ENCODE peak calls at places on chromosome 2, in four cellular contexts. J, T, V and W are unnamed samples.

GRCh38 chr2:38960609-38961320 is 71.1 kb downstream of the ARHGEF33 start:
- DNase-seq in J (no peak), V (no peak), T (no peak), W (peak; percentile 59)

GRCh38 chr2:96325038-96325883 is at the start of gene ITPRIPL1:
- DNase-seq in T (no peak), J (no peak), V (no peak), W (no peak)

GRCh38 chr2:75065402-75066008 is 107.1 kb downstream of the POLE4 start:
- DNase-seq in V (no peak), T (no peak), J (no peak), W (no peak)

GRCh38 chr2:37920570-37920969 is 4.5 kb upstream of the RMDN2 start:
- DNase-seq in J (no peak), T (no peak), V (peak; percentile 45), W (no peak)

GRCh38 chr2:99680946-99681345 is 191.1 kb upstream of the REV1 start:
- DNase-seq in J (no peak), V (peak; percentile 73), T (no peak), W (no peak)

GRCh38 chr2:23454501-23455120 is 69.6 kb downstream of the KLHL29 start:
- DNase-seq in V (no peak), J (no peak), T (peak; percentile 62), W (no peak)

GRCh38 chr2:27573452-27573851 is 9.4 kb upstream of the ZNF512 start:
- DNase-seq in V (peak; percentile 38), J (no peak), T (no peak), W (no peak)

GRCh38 chr2:237326250-237327171 is 87.5 kb downstream of the COL6A3 start:
- DNase-seq in J (peak; percentile 68), T (no peak), V (no peak), W (no peak)

GRCh38 chr2:43224131-43224570 is 2.3 kb downstream of the ZFP36L2 start:
- DNase-seq in V (peak; percentile 55), T (no peak), J (peak; percentile 76), W (peak; percentile 87)

GRCh38 chr2:199456383-199457146 is 1.2 kb downstream of the SATB2 start:
- DNase-seq in J (no peak), T (no peak), V (no peak), W (no peak)

GRCh38 chr2:59584958-59585357 is 968.5 kb downstream of the BCL11A start:
- DNase-seq in V (no peak), T (no peak), J (no peak), W (no peak)

GRCh38 chr2:45178359-45178758 is 169.1 kb upstream of the SIX2 start:
- DNase-seq in J (no peak), V (no peak), T (no peak), W (no peak)

GRCh38 chr2:144151877-144152276 is 368.0 kb downstream of the ZEB2 start:
- DNase-seq in V (no peak), T (no peak), J (no peak), W (no peak)

GRCh38 chr2:23287250-23287704 is 97.7 kb upstream of the KLHL29 start:
- DNase-seq in V (peak; percentile 69), J (peak; percentile 45), T (no peak), W (no peak)

GRCh38 chr2:23859983-23860382 is 66.9 kb downstream of the ATAD2B start:
- DNase-seq in V (peak; percentile 7), J (no peak), T (no peak), W (no peak)

GRCh38 chr2:80354858-80355257 is 50.3 kb upstream of the LRRTM1 start:
- DNase-seq in T (no peak), J (no peak), V (no peak), W (no peak)

GRCh38 chr2:181411105-181411849 is 45.9 kb upstream of the ITGA4 start:
- DNase-seq in J (no peak), V (no peak), T (no peak), W (no peak)

GRCh38 chr2:222142027-222142426 is 156.8 kb downstream of the PAX3 start:
- DNase-seq in V (no peak), J (no peak), T (no peak), W (no peak)

GRCh38 chr2:119756837-119757236 is 2.9 kb upstream of the PTPN4 start:
- DNase-seq in T (peak; percentile 82), J (peak; percentile 87), V (peak; percentile 78), W (peak; percentile 65)

GRCh38 chr2:96528680-96529375 is 7.7 kb upstream of the ARID5A start:
- DNase-seq in J (no peak), T (no peak), V (no peak), W (no peak)

GRCh38 chr2:115162454-115163293 is 720.2 kb downstream of the DPP10 start:
- DNase-seq in J (no peak), V (no peak), T (no peak), W (peak; percentile 16)

GRCh38 chr2:208296610-208297009 is 30.6 kb downstream of the PIKFYVE start:
- DNase-seq in J (no peak), T (no peak), V (no peak), W (no peak)

GRCh38 chr2:205657579-205657978 is 24.7 kb upstream of the NRP2 start:
- DNase-seq in V (no peak), T (no peak), J (no peak), W (no peak)

GRCh38 chr2:236663267-236663666 is 93.6 kb downstream of the ACKR3 start:
- DNase-seq in J (no peak), T (peak; percentile 76), V (no peak), W (no peak)

GRCh38 chr2:241237949-241238371 is 49.5 kb downstream of the ANO7 start:
- DNase-seq in T (no peak), V (no peak), J (no peak), W (no peak)

GRCh38 chr2:136025057-136025973 is 39.9 kb upstream of the DARS1 start:
- DNase-seq in T (no peak), J (peak; percentile 48), V (peak; percentile 46), W (peak; percentile 77)

GRCh38 chr2:171509945-171510731 is 12.1 kb upstream of the CYBRD1 start:
- DNase-seq in T (no peak), J (no peak), V (no peak), W (no peak)

GRCh38 chr2:150178591-150178990 is 308.9 kb downstream of the RND3 start:
- DNase-seq in T (no peak), V (no peak), J (no peak), W (no peak)

GRCh38 chr2:71212336-71212735 is 14.6 kb downstream of the PAIP2B start:
- DNase-seq in T (no peak), J (no peak), V (no peak), W (no peak)

GRCh38 chr2:85719609-85720240 is 25.6 kb downstream of the GNLY start:
- DNase-seq in T (peak; percentile 67), J (no peak), V (no peak), W (no peak)

GRCh38 chr2:103815732-103816131 is 1038.2 kb upstream of the POU3F3 start:
- DNase-seq in T (no peak), V (no peak), J (no peak), W (no peak)

GRCh38 chr2:47868611-47869352 is 37.5 kb downstream of the FBXO11 start:
- DNase-seq in V (no peak), T (no peak), J (no peak), W (no peak)
- H3K27ac ChIP-seq in V (no peak overlapping the region), T (no peak overlapping the region), J (no peak overlapping the region), W (no peak overlapping the region)

DNA sequence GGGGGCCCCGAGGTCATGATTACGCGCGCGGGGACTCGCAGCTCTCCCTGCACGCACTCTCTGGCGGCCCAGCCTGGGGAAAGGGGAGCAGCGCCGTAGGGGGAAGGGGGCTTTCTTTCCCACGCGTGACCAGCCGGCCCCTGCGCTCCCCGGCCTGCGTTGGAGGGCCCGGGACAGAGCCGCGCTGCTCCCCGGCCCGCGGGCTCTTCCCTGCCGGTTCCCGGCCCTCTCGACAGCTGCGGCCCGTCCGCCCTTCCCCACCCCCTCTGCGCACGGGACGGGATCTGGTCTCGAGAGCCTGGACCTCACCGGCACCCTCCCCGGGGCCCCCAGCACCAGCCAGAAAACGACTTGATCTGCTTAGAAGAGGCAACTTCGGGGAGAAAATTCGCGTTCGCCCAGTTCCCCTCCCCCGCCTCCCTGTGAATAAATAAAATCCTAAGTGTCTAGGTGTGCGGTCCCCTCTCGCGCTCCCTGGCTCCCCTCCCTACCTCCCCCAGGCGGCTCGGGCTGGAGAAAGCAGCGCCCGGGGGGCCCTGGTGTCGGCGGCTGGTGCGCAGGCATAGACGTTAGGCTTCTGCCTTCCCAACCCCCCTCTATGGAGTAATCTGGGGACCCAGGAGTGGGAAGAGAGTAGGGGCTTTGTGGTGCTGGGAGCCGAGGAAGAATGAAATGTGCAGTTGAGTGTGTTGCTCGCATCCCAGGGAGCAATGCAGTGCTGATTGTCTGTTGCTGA is 793 bp upstream of the FIGN start:
- DNase-seq in V (peak; percentile 18), J (peak; percentile 76), T (no peak), W (peak; percentile 39)
- TF ChIP-seq CTCF in V (peak; percentile 70), J (peak; percentile 27), T (no peak), W (no peak)

DNA sequence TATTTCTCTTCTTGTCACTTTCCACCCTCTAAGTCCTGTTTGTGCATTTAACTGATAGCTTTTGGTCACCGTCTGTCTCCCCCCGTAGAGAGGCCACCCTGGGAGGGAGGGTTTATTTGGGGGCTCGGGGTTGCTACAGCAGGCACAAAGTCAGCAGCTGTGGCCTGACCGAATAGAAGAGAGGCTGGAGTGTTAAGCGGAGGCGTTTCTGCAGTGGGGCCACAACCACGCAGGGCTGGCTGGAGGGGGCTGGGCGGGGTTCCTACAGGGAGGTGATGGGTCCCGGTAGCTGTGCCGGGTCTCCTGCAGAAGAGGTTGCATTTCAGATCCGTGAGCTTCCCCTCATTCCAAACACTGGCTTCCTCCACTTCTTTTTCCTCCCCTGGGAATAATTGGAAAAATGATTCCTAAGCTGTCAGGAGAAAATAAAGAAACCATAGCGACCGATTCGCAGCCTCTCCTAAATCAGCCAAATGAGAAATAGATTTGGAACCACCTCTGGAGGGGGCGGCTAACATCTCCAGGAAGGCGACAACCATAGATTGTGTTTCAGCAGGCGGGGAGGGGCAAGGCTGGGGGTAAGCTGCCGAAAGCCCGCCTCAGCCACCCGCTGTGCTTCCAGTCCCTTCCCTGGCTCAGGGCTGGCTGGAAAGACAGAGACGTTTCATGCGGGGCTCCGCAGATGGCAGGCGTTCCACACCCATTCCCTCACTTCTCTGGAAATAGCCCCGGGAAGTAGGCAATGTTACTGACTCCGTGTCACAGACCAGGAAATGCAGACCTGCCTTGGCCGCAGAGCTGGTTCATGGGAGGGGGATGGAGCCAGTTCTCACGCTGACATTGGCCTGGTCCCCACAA is 85.6 kb upstream of the TAF1B start:
- DNase-seq in J (no peak), T (no peak), V (no peak), W (no peak)
- H3K4me3 ChIP-seq in J (no peak overlapping the region), T (peak overlapping the region; percentile 61), V (peak overlapping the region; percentile 42), W (no peak overlapping the region)

DNA sequence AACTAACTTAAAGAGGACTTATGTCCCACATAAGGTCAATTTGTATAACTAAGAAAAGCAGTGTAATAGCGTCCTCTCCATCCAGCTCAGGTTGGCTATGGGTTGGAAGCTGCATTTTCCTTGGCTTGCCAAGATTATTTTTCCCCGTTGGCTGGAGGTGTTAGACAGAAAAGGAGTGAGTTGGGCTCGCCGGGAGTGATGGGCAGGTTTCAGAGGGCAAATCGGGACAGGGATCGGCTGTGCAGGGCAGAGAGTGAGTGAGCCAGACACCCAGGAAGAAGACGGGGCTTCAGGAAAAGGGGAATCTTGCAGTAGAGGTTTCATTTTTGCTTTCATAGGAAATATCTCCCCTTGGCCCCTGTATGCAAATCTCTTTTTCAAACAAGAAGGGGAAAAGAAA is 41.5 kb upstream of the MAP3K20 start:
- DNase-seq in V (no peak), T (no peak), J (no peak), W (no peak)
- H3K27ac ChIP-seq in V (no peak overlapping the region), T (no peak overlapping the region), J (no peak overlapping the region), W (no peak overlapping the region)

DNA sequence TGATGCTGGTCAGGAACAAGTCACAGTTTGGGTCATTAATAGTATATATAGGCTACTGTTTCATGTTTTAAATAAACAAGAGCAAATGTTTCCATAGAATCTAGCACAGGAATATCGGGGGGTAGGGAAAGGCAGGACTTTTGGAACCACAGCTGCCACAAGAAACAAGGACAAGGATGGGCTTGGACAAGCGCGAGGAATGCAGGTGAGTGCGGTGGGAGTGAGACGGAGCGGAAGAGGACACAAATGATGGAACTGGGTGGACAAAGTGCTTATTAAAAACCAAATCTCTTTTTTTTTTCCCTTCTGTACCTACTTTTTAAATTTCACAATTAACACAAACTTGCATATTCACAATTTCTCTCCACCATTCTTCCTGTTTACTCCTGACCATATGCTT is 49.1 kb downstream of the SNORC start:
- DNase-seq in J (no peak), V (no peak), T (no peak), W (no peak)
- TF ChIP-seq CTCF in J (no peak), V (no peak), T (no peak), W (no peak)